ENCODE peak calls at places on chromosomes 6 and 20, in ten cellular contexts. N, Y, G, M, Q, E, Z, F, B and D are unnamed samples.

GRCh38 chr6:56758553-56758952 is 115.9 kb upstream of the DST start:
- DNase-seq in N (no peak), Y (no peak), G (no peak), M (no peak), Q (no peak), E (no peak), Z (no peak), F (no peak), B (no peak), D (no peak)

GRCh38 chr6:39111280-39111679 is 3.7 kb downstream of the SAYSD1 start:
- DNase-seq in N (no peak), Y (no peak), G (no peak), M (no peak), Q (no peak), E (no peak), Z (no peak), F (no peak), B (no peak), D (no peak)

GRCh38 chr20:19758888-19759331 is 852 bp downstream of the RIN2 start:
- DNase-seq in N (peak; percentile 3), Y (peak; percentile 46), G (no peak), M (no peak), Q (no peak), E (peak; percentile 63), Z (no peak), F (peak; percentile 37), B (no peak), D (peak; percentile 76)

GRCh38 chr20:51687071-51687470 is 81.1 kb downstream of the ATP9A start:
- DNase-seq in N (peak; percentile 86), Y (no peak), G (no peak), M (no peak), Q (no peak), E (peak; percentile 36), Z (no peak), F (no peak), B (no peak), D (no peak)

GRCh38 chr20:62841705-62842212 is 19.9 kb downstream of the TCFL5 start:
- DNase-seq in N (no peak), Y (no peak), G (no peak), M (no peak), Q (no peak), E (no peak), Z (no peak), F (no peak), B (no peak), D (no peak)

GRCh38 chr6:148720371-148720770 is 26.5 kb upstream of the UST start:
- DNase-seq in N (peak; percentile 46), Y (no peak), G (no peak), M (no peak), Q (no peak), E (peak; percentile 49), Z (no peak), F (no peak), B (no peak), D (no peak)

GRCh38 chr20:12331236-12331635 is 413.5 kb downstream of the BTBD3 start:
- DNase-seq in N (no peak), Y (no peak), G (no peak), M (no peak), Q (no peak), E (no peak), Z (no peak), F (no peak), B (no peak), D (no peak)

GRCh38 chr6:117546674-117547073 is 55.6 kb downstream of the GOPC start:
- DNase-seq in N (no peak), Y (no peak), G (no peak), M (no peak), Q (no peak), E (no peak), Z (no peak), F (no peak), B (no peak), D (no peak)

GRCh38 chr6:157570752-157571151 is 189.8 kb downstream of the ZDHHC14 start:
- DNase-seq in N (no peak), Y (no peak), G (no peak), M (no peak), Q (no peak), E (no peak), Z (no peak), F (no peak), B (no peak), D (no peak)

GRCh38 chr20:45817652-45818194 is 5.3 kb downstream of the UBE2C start:
- DNase-seq in N (peak; percentile 91), Y (peak; percentile 45), G (no peak), M (no peak), Q (no peak), E (peak; percentile 92), Z (peak; percentile 57), F (no peak), B (no peak), D (no peak)

GRCh38 chr6:44485601-44486000 is 98.1 kb downstream of the CDC5L start:
- DNase-seq in N (no peak), Y (no peak), G (no peak), M (no peak), Q (no peak), E (no peak), Z (no peak), F (no peak), B (no peak), D (no peak)

GRCh38 chr6:43628392-43629103 is 516 bp downstream of the GTPBP2 start:
- DNase-seq in N (peak; percentile 69), Y (peak; percentile 44), G (peak; percentile 76), M (peak; percentile 62), Q (peak; percentile 55), E (peak; percentile 66), Z (no peak), F (no peak), B (no peak), D (peak; percentile 75)

GRCh38 chr6:161694995-161695394 is 421.1 kb upstream of the AGPAT4 start:
- DNase-seq in N (peak; percentile 28), Y (no peak), G (peak; percentile 23), M (no peak), Q (no peak), E (no peak), Z (no peak), F (no peak), B (no peak), D (peak; percentile 36)

GRCh38 chr6:33797635-33798342 is 6.0 kb downstream of the MLN start:
- DNase-seq in N (no peak), Y (no peak), G (no peak), M (no peak), Q (no peak), E (no peak), Z (no peak), F (no peak), B (no peak), D (no peak)

GRCh38 chr6:470051-470900 is 78.7 kb downstream of the IRF4 start:
- DNase-seq in N (no peak), Y (no peak), G (peak; percentile 17), M (no peak), Q (no peak), E (no peak), Z (no peak), F (no peak), B (no peak), D (no peak)

GRCh38 chr6:99330159-99330558 is 19.3 kb downstream of the FAXC start:
- DNase-seq in N (peak; percentile 84), Y (peak; percentile 52), G (peak; percentile 76), M (peak; percentile 57), Q (peak; percentile 81), E (peak; percentile 70), Z (peak; percentile 36), F (no peak), B (peak; percentile 50), D (peak; percentile 41)